ENCODE peak calls at places on chromosomes 5 and 9, in seven cellular contexts. X is nephron progenitor cell, O is omental fat pad, D is fibroblast of mammary gland, L is left lung, Z is tibial artery, A is fibroblast of the aortic adventitia. J is an unnamed sample.

GRCh38 chr9:912776-913175 is 63.7 kb upstream of the DMRT3 start:
- DNase-seq in O (no peak), D (no peak), A (no peak), Z (no peak), L (no peak), X (no peak), J (no peak)

GRCh38 chr5:143968071-143968878 is 156.3 kb downstream of the HMHB1 start:
- DNase-seq in Z (no peak), D (peak), O (no peak), L (no peak), X (peak), A (peak), J (no peak)

GRCh38 chr5:57072218-57072892 is 101.5 kb upstream of the GPBP1 start:
- DNase-seq in L (no peak), A (no peak), X (no peak), O (no peak), Z (no peak), D (no peak), J (no peak)

GRCh38 chr5:179258001-179258921 is 87.0 kb downstream of the ADAMTS2 start:
- DNase-seq in X (no peak), O (no peak), A (no peak), L (peak), Z (peak), D (no peak), J (peak)

GRCh38 chr5:149338364-149338763 is 6.9 kb upstream of the GRPEL2 start:
- DNase-seq in O (no peak), D (no peak), X (no peak), Z (no peak), A (no peak), L (no peak), J (no peak)

GRCh38 chr5:72517961-72518690 is 10.9 kb upstream of the ZNF366 start:
- DNase-seq in Z (peak), O (no peak), A (peak), X (no peak), D (no peak), L (no peak), J (no peak)

GRCh38 chr5:174719211-174719610 is 5.2 kb upstream of the MSX2 start:
- DNase-seq in X (no peak), O (no peak), Z (no peak), A (no peak), D (no peak), L (no peak), J (no peak)

GRCh38 chr5:150146862-150147579 is 8.6 kb downstream of the PDGFRB start:
- DNase-seq in O (no peak), A (no peak), X (no peak), L (no peak), Z (no peak), D (no peak), J (no peak)

GRCh38 chr5:107257885-107258520 is 412.7 kb downstream of the EFNA5 start:
- DNase-seq in O (no peak), D (no peak), X (no peak), Z (no peak), A (no peak), L (no peak), J (no peak)

GRCh38 chr5:54148062-54148461 is 162.3 kb downstream of the ARL15 start:
- DNase-seq in Z (no peak), O (no peak), D (peak), L (no peak), A (peak), X (no peak), J (no peak)

GRCh38 chr5:95446009-95446408 is 54.8 kb downstream of the FAM81B start:
- DNase-seq in Z (no peak), O (no peak), D (peak), X (no peak), A (peak), L (no peak), J (no peak)

GRCh38 chr5:39208471-39208870 is 10.9 kb downstream of the FYB1 start:
- DNase-seq in D (no peak), O (no peak), Z (no peak), A (no peak), X (no peak), L (no peak), J (no peak)

GRCh38 chr5:67043789-67044511 is 152.6 kb downstream of the CD180 start:
- DNase-seq in A (no peak), Z (no peak), X (no peak), O (no peak), D (no peak), L (no peak), J (no peak)

GRCh38 chr5:75536694-75537360 is 25.1 kb downstream of the POLK start:
- DNase-seq in L (no peak), X (peak), A (no peak), D (no peak), Z (no peak), O (no peak), J (no peak)

GRCh38 chr9:74032421-74032820 is 464.7 kb upstream of the RORB start:
- DNase-seq in Z (no peak), A (no peak), X (no peak), D (no peak), L (no peak), O (no peak), J (no peak)

GRCh38 chr5:58477760-58478159 is 13.5 kb upstream of the GAPT start:
- DNase-seq in L (no peak), O (no peak), X (no peak), A (no peak), Z (no peak), D (no peak), J (no peak)

GRCh38 chr5:97062046-97062445 is 80.4 kb downstream of the LIX1 start:
- DNase-seq in A (no peak), L (no peak), O (no peak), Z (no peak), D (no peak), X (peak), J (no peak)

DNA sequence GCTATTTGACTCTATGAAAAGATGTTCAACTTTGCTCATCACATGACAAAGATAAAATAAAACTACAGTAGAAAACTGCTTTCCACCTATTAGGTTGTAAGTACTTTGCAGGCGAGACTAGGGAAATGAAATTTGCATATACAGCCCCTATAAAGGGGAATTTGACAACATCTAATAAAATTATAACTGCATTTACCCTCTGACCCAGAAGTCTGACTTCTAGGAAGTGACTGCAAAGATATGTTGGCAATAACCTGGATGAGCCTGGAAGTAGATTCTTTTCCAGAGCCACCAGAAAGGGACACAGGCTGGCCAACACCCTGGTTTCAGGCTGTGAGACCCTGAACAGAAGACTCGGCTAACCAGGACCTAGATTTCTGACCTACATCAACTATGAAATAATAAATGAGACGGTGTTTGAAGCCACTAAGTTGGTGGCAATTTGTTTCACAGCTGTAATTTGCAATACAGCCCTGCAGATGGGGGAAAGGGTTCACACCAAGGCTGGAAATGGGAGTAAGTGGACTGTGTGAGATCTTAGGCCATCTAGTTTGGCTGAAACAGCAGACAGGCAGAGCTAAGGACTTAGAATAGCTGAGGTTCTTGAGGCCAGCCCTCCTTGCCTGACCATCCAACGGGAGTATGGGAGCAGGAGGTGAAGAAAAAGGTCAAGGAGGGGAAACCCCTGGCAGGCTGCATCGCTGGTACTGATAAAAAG is 106.6 kb downstream of the SIL1 start:
- DNase-seq in O (no peak), Z (no peak), D (peak), X (no peak), A (peak), L (no peak), J (no peak)
- TF ChIP-seq CTCF in O (no peak), Z (peak), D (peak), X (no peak), A (peak), L (no peak), J (no peak)

GRCh38 chr9:89609426-89610006 is 4.7 kb downstream of the GADD45G start:
- DNase-seq in X (no peak), L (no peak), D (no peak), O (no peak), Z (no peak), A (no peak), J (no peak)
- TF ChIP-seq CTCF in X (no peak), L (no peak), D (no peak), O (no peak), Z (no peak), A (no peak), J (no peak)

GRCh38 chr5:65101706-65102105 is 333.0 kb downstream of the CWC27 start:
- DNase-seq in A (peak), D (no peak), L (no peak), O (no peak), Z (no peak), X (no peak), J (no peak)

GRCh38 chr5:65103674-65104035 is 334.9 kb downstream of the CWC27 start:
- DNase-seq in O (no peak), A (no peak), Z (no peak), X (no peak), D (peak), L (no peak), J (no peak)

GRCh38 chr5:65102826-65103673 is 334.3 kb downstream of the CWC27 start:
- DNase-seq in A (peak), D (peak), L (peak), X (no peak), O (no peak), Z (peak), J (peak)

GRCh38 chr5:65102501-65102825 is 333.7 kb downstream of the CWC27 start:
- DNase-seq in O (no peak), L (no peak), A (no peak), Z (no peak), D (no peak), X (no peak), J (no peak)

DNA sequence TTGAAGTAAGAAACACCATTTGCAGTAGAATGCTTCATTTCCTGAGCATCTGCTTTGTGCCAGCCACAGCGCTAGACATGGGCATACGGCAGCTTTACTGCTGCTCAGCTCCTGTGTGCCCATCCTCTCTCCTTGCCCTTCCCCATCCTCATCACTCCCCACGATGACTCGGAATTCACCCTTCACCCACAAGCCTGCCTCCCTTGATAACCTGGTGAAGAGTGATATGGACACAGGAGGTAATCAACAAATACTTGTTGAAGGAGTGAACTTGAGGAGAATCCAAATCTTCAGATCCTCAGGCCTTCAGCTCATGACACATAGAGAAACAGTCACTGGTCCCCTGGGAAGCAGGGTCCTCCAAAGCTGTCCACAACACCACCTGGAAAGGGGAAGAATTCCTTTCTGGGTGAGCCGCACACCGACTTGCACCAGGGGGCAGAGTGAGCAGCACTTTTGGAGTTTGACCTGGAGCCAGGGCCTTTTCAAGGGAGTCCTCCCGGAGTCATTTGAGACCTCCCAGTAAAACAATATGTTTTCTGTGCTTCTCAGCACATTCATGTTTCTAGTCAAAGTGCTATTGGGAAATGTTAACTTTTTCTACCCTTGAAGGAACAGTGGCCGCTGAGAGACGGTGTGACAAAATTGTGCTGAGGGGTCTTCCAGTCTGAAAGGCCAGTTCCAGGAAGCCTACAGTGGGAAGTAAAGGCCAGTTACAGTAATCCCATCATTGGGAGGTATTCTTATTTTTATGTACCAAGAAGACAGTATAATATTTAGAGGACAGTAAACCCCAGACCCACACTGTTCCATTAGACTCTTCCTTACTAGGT is 332.3 kb downstream of the CWC27 start:
- DNase-seq in A (peak), Z (peak), O (no peak), L (no peak), X (peak), D (peak), J (no peak)
- TF ChIP-seq CTCF in A (peak), Z (peak), O (no peak), L (peak), X (peak), D (peak), J (peak)

GRCh38 chr9:20369391-20369790 is 252.9 kb downstream of the MLLT3 start:
- DNase-seq in A (no peak), X (no peak), D (no peak), L (no peak), O (no peak), Z (no peak), J (no peak)

GRCh38 chr9:20363233-20363632 is 259.1 kb downstream of the MLLT3 start:
- DNase-seq in A (no peak), O (no peak), L (no peak), Z (no peak), X (no peak), D (no peak), J (no peak)

GRCh38 chr9:20361656-20362570 is 260.4 kb downstream of the MLLT3 start:
- DNase-seq in X (no peak), A (no peak), O (no peak), L (no peak), Z (no peak), D (no peak), J (no peak)

GRCh38 chr9:20361220-20361619 is 261.1 kb downstream of the MLLT3 start:
- DNase-seq in L (no peak), D (no peak), O (no peak), Z (no peak), A (no peak), X (no peak), J (no peak)

DNA sequence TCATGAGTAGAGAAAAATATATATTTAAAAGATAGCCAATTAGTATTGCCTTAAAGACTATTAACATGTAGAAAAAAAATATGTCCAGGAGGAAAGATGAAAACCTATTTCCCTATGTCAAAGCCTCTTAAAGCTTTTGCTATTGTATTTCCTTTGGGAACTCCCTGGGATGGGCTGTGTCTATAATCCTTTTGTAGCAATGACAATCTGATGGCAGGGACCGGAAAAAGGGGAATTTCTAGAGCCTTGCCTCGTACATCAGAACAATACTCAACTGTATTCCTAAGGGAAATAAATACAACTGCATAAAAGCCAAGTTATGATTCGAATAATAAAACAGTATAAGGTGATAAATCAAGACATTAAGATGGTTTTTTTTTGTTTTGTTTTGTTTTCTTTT is 257.3 kb downstream of the MLLT3 start:
- DNase-seq in A (no peak), L (no peak), X (no peak), O (no peak), Z (no peak), D (no peak), J (no peak)
- TF ChIP-seq CTCF in A (no peak), L (no peak), X (no peak), O (no peak), Z (no peak), D (no peak), J (no peak)

DNA sequence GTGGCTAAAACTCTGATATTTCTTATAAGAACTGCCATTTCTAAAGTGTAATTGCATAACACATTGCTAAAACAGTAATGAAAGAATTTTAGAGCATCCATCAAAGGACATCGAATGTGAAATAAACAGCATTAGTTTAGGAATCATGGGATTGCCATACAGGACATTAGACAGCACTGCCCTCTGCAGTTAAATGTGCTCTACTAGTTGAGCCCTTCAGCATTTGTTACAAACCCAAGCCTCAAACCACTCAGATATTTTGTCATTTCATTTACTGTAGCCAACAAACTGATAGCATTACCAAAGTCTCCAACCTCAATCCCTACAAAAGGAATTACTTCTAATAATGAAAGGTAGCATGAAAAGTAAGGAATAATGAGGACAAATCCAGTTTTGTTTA is 116.8 kb upstream of the COX7C start:
- DNase-seq in Z (no peak), O (no peak), D (no peak), X (no peak), L (no peak), A (no peak), J (no peak)
- TF ChIP-seq CTCF in Z (peak), O (no peak), D (no peak), X (peak), L (no peak), A (no peak), J (no peak)

GRCh38 chr9:119458068-119458467 is 88.8 kb upstream of the BRINP1 start:
- DNase-seq in A (no peak), L (no peak), Z (no peak), O (no peak), X (no peak), D (no peak), J (no peak)
- TF ChIP-seq CTCF in A (no peak), L (no peak), Z (no peak), O (no peak), X (no peak), D (no peak), J (no peak)

DNA sequence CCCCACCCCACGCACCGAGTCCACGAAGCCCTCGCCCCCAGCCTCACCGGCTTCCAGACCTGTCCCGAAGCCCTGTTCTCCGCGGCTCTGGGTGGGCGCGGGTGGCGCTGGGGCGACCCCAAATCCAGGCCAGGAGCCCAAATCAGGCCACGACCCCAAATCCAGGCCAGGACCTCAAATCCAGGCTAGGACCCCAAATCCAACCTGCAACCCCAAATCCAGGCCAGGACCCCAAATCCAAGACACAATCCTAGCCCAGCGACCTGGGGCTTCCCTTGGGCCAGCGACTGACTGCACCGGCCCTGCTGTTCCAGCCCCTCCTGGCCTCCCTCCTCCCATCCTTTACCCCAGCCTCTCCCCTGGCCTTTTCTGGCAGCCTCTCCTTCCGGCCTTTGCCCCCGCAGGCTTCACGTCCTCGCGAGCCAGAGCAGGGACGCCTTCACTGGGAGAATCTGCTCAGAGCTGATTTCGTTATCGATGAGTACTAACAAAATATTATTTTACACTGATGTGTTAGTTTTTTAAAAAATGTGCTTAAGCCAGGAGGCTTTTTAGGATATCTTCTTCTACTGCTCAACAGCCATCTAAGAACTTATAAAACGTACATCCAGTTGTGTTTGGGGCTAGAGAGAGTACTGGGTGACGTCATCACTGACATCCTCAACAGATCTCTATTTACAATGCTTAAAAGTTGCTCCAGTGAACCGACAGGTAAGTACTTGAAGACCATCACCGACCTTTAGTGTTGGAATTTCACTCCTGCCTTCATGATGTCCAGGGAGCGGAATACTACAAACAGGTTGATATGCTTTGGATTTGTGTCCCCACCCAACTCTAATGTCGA is 34.7 kb downstream of the TRIP13 start:
- DNase-seq in A (no peak), L (no peak), Z (no peak), O (no peak), X (no peak), D (no peak), J (no peak)
- TF ChIP-seq CTCF in A (no peak), L (no peak), Z (no peak), O (no peak), X (no peak), D (no peak), J (no peak)

GRCh38 chr5:74198156-74198555 is 442.4 kb downstream of the ENC1 start:
- DNase-seq in L (no peak), D (no peak), X (no peak), Z (no peak), A (no peak), O (no peak), J (no peak)
- TF ChIP-seq CTCF in L (no peak), D (no peak), X (no peak), Z (no peak), A (no peak), O (no peak), J (no peak)

GRCh38 chr9:5326187-5326586 is 13.5 kb downstream of the RLN1 start:
- DNase-seq in Z (no peak), X (no peak), D (no peak), A (no peak), L (no peak), O (no peak), J (no peak)

GRCh38 chr9:5315187-5315923 is 10.8 kb upstream of the RLN2 start:
- DNase-seq in Z (no peak), A (no peak), O (no peak), D (no peak), L (no peak), X (no peak), J (no peak)

GRCh38 chr9:5326893-5327548 is 12.7 kb downstream of the RLN1 start:
- DNase-seq in D (no peak), O (no peak), L (peak), X (peak), A (no peak), Z (no peak), J (no peak)

GRCh38 chr9:5321058-5321457 is 16.5 kb upstream of the RLN2 start:
- DNase-seq in L (no peak), X (no peak), D (no peak), O (no peak), A (no peak), Z (no peak), J (no peak)
- TF ChIP-seq CTCF in L (no peak), X (no peak), D (peak), O (no peak), A (peak), Z (no peak), J (no peak)